ENCODE peak calls at places on chromosome 2, in eight cellular contexts. N is dorsolateral prefrontal cortex, V is lower lobe of right lung, Z is HFFc6, E is cardiac muscle cell, D is RWPE2, O is H9, R is kidney epithelial cell. A is an unnamed sample.

GRCh38 chr2:7027436-7027835 is 110.2 kb downstream of the RNF144A start:
- DNase-seq in E (no peak), V (no peak), R (no peak), D (no peak), O (no peak), N (peak), Z (no peak), A (no peak)

GRCh38 chr2:219016721-219017120 is 23.5 kb upstream of the CRYBA2 start:
- DNase-seq in V (peak), N (no peak), Z (no peak), E (no peak), O (no peak), R (no peak), D (peak), A (peak)

GRCh38 chr2:187575081-187576067 is 21.1 kb upstream of the TFPI start:
- DNase-seq in E (peak), N (no peak), Z (peak), R (no peak), V (no peak), D (no peak), O (no peak), A (no peak)

GRCh38 chr2:217570394-217570793 is 432.4 kb downstream of the TNS1 start:
- DNase-seq in N (no peak), R (no peak), Z (no peak), D (no peak), O (no peak), V (no peak), E (no peak), A (no peak)

GRCh38 chr2:233408366-233409285 is 54.3 kb downstream of the DGKD start:
- DNase-seq in R (no peak), Z (no peak), V (no peak), N (no peak), E (no peak), D (no peak), O (no peak), A (no peak)

GRCh38 chr2:172288603-172289002 is 138.8 kb upstream of the ITGA6 start:
- DNase-seq in R (no peak), N (no peak), V (no peak), O (no peak), D (peak), Z (no peak), E (no peak), A (no peak)

GRCh38 chr2:147829106-147829505 is 15.7 kb upstream of the ACVR2A start:
- DNase-seq in O (no peak), Z (peak), V (no peak), N (no peak), D (no peak), E (peak), R (no peak), A (no peak)

GRCh38 chr2:183264890-183265535 is 140.8 kb downstream of the NUP35 start:
- DNase-seq in O (no peak), R (no peak), N (no peak), E (no peak), V (no peak), D (no peak), Z (no peak), A (no peak)

GRCh38 chr2:112159454-112159921 is 21.3 kb downstream of the FBLN7 start:
- DNase-seq in R (no peak), V (no peak), N (peak), Z (no peak), E (no peak), O (no peak), D (no peak), A (peak)

GRCh38 chr2:215736653-215737290 is 276.6 kb downstream of the MREG start:
- DNase-seq in R (no peak), O (peak), V (no peak), D (no peak), N (no peak), E (peak), Z (peak), A (no peak)

GRCh38 chr2:11245322-11245721 is 90.1 kb downstream of the SLC66A3 start:
- DNase-seq in E (no peak), V (no peak), O (no peak), Z (no peak), R (no peak), D (no peak), N (no peak), A (no peak)

DNA sequence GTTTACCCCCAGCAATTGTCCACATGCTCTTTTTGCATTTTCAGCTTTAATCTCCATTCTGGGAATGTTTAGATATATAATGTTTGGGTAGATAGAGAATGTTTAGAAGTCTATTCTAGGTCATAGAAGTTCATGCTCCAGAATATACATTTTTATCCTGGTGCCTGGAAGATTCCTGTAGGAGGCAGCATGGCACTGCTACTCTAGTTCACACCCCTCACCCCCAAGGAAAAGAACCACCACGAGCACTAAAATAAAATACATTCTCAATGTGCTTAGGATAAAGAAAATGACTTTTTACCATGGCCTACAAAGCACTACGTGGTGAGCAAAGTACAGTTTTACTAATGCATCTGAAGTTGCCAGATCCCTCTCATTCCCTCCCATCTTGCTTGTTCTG is 53.8 kb downstream of the MYO1B start:
- DNase-seq in V (no peak), Z (no peak), O (no peak), R (no peak), D (no peak), E (no peak), N (no peak), A (no peak)
- TF ChIP-seq CTCF in V (peak), Z (peak), O (peak), R (peak), D (peak), E (peak), N (no peak), A (peak)

GRCh38 chr2:84840306-84840705 is 40.6 kb downstream of the TRABD2A start:
- DNase-seq in Z (peak), R (no peak), O (no peak), V (no peak), D (no peak), E (peak), N (no peak), A (no peak)
- TF ChIP-seq CTCF in Z (peak), R (no peak), O (no peak), V (no peak), D (no peak), E (no peak), N (no peak), A (no peak)

DNA sequence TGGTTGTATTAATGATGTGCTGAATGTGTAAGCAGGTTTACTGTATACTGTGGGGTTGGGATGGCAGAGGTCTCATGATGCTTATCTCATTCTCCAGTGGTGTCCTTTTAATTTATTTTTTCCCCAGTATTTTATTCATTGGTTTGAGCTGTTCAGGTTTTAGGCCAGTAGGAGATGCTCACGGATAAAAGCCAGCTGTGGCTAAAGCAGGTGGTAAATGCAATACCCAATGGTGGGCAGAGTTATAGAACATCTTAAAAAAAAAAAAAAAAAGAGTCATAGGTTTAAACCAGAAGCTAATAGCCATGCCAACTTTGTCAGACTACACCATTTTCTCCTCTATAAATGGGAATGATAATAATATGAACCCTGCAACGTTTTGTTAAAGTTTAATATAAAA is 57.8 kb upstream of the NEUROD1 start:
- DNase-seq in E (peak), R (no peak), N (no peak), Z (peak), O (no peak), D (no peak), V (no peak), A (no peak)
- TF ChIP-seq CTCF in E (peak), R (peak), N (no peak), Z (peak), O (peak), D (peak), V (no peak), A (peak)

DNA sequence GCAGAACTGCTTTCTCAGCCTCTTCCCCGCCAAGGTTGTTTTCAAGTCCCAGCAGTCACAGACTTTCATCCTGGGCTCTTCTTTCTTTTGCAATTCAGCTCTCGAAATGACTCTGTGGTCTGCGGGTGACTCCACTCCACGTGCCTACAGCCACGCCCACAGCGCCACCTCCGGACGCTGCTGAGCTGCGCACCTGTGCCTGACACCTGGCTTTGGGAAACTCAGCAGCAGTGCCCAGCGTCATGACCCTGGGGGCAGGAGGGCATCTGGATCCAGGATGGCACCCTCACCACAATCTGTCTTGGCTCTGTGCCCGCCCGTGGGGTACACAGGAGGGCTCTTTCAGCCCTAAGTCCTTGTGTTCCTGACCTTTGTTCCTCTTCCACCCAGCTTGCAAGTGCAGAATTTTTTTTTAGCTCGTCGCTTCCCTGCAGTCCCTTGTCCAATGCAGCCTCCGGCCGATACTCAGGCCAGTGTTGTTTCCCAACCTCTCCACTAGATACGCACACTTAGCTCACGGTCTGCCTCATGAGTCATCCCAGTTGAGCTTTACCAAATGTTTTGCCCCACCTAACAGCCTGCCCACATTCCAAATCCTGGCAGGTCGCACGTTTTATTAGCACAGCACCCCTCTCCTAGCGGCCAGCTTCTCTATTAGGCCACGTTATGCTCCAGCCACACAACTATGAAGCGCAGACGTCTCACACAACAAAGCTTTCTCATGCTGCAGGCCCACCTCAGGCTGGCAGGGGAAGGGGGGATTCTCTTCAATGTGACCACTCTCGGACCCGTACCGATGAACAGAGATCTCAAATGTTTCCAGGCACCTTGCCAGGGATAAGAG is 6.5 kb upstream of the CAPN10 start:
- DNase-seq in O (peak), V (peak), E (peak), D (no peak), Z (peak), R (no peak), N (no peak), A (no peak)
- TF ChIP-seq CTCF in O (peak), V (peak), E (peak), D (peak), Z (peak), R (no peak), N (no peak), A (peak)

GRCh38 chr2:240663791-240664190 is 18.9 kb downstream of the AQP12B start:
- DNase-seq in Z (no peak), E (no peak), O (peak), D (no peak), V (no peak), N (no peak), R (no peak), A (no peak)
- TF ChIP-seq CTCF in Z (peak), E (no peak), O (peak), D (no peak), V (no peak), N (no peak), R (no peak), A (peak)

DNA sequence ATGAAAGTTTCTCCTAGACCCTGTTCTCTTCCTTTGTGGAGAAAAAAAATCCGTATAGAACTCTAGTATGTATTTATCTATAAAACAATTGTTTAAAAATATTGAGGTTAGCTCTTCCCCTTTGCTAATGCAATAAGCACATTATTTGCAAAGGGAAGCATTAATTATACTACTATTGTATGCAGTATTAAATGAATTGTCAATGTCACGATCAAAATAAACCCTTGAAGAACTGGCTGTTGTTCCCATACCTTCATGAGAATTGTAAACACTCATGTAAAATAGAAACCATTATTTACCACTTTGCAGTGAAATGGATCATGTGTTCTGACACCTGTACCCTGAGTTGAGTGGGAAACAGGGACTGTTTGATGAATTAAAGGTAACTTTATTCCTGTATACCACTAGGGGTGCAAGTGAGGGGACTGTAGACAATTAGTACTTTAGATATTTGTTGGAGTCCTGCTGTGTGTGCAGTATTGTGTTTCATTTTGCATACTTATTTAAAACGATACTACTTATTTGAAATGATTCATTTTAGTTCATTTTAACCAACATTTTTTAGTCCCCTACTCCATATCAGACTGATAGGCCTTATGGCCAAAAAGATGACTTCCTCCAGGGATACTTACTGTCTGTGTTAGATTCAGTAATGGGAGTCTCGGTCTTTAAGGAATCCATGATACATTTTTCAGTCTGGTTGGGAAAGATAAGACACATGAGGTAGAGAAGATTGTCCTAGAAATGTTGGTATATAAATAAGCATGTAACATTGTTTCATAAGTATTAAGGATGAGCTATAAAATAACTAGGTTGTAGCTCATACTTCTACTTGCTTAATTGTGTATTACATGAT is 7.9 kb downstream of the PKP4 start:
- DNase-seq in R (no peak), E (peak), D (no peak), V (no peak), N (no peak), Z (no peak), O (no peak), A (no peak)
- TF ChIP-seq CTCF in R (peak), E (peak), D (peak), V (peak), N (peak), Z (peak), O (peak), A (peak)

A was measured in chondrocyte.